ENCODE peak calls at places on chromosomes 16 and 17, in seven cellular contexts. One of them, this sample, is unnamed.

GRCh38 chr17:38728290-38728831 is 1.8 kb upstream of the CISD3 start:
- DNase-seq in GM03348: no peak
- DNase-seq in endothelial cell: no peak
- DNase-seq in left kidney: no peak
- DNase-seq in dorsolateral prefrontal cortex: no peak
- DNase-seq in A549: no peak
- DNase-seq in activated CD4-positive, alpha-beta T cell treated with anti-CD3 and anti-CD28 coated beads, Interleukin-2, amount 50 U/mL, for 48 hours: peak; percentile 63
- DNase-seq in this sample: no peak

GRCh38 chr17:81398855-81399451 is 3.7 kb downstream of the BAHCC1 start:
- DNase-seq in GM03348: peak; percentile 61
- DNase-seq in endothelial cell: no peak
- DNase-seq in left kidney: peak; percentile 87
- DNase-seq in dorsolateral prefrontal cortex: no peak
- DNase-seq in A549: peak; percentile 60
- DNase-seq in activated CD4-positive, alpha-beta T cell treated with anti-CD3 and anti-CD28 coated beads, Interleukin-2, amount 50 U/mL, for 48 hours: no peak
- DNase-seq in this sample: no peak

GRCh38 chr17:33049781-33050414 is 58.3 kb downstream of the SPACA3 start:
- DNase-seq in GM03348: peak; percentile 85
- DNase-seq in endothelial cell: peak; percentile 63
- DNase-seq in left kidney: peak; percentile 71
- DNase-seq in dorsolateral prefrontal cortex: no peak
- DNase-seq in A549: peak; percentile 59
- DNase-seq in activated CD4-positive, alpha-beta T cell treated with anti-CD3 and anti-CD28 coated beads, Interleukin-2, amount 50 U/mL, for 48 hours: peak; percentile 62
- DNase-seq in this sample: peak; percentile 80

GRCh38 chr16:27169511-27170071 is 33.7 kb upstream of the KDM8 start:
- DNase-seq in GM03348: peak; percentile 60
- DNase-seq in endothelial cell: no peak
- DNase-seq in left kidney: peak; percentile 51
- DNase-seq in dorsolateral prefrontal cortex: no peak
- DNase-seq in A549: peak; percentile 68
- DNase-seq in activated CD4-positive, alpha-beta T cell treated with anti-CD3 and anti-CD28 coated beads, Interleukin-2, amount 50 U/mL, for 48 hours: peak; percentile 80
- DNase-seq in this sample: no peak

GRCh38 chr16:15772579-15773293 is 84.1 kb downstream of the MYH11 start:
- DNase-seq in GM03348: no peak
- DNase-seq in endothelial cell: no peak
- DNase-seq in left kidney: no peak
- DNase-seq in dorsolateral prefrontal cortex: no peak
- DNase-seq in A549: no peak
- DNase-seq in activated CD4-positive, alpha-beta T cell treated with anti-CD3 and anti-CD28 coated beads, Interleukin-2, amount 50 U/mL, for 48 hours: no peak
- DNase-seq in this sample: no peak

GRCh38 chr16:67284699-67285646 is 5.6 kb downstream of the PLEKHG4 start:
- DNase-seq in GM03348: peak; percentile 36
- DNase-seq in endothelial cell: peak; percentile 62
- DNase-seq in left kidney: peak; percentile 67
- DNase-seq in dorsolateral prefrontal cortex: no peak
- DNase-seq in A549: peak; percentile 44
- DNase-seq in activated CD4-positive, alpha-beta T cell treated with anti-CD3 and anti-CD28 coated beads, Interleukin-2, amount 50 U/mL, for 48 hours: no peak
- DNase-seq in this sample: peak; percentile 25

GRCh38 chr16:85717393-85718152 is 28.8 kb upstream of the GINS2 start:
- DNase-seq in GM03348: peak; percentile 87
- DNase-seq in endothelial cell: peak; percentile 72
- DNase-seq in left kidney: peak; percentile 84
- DNase-seq in dorsolateral prefrontal cortex: peak; percentile 60
- DNase-seq in A549: peak; percentile 76
- DNase-seq in activated CD4-positive, alpha-beta T cell treated with anti-CD3 and anti-CD28 coated beads, Interleukin-2, amount 50 U/mL, for 48 hours: peak; percentile 69
- DNase-seq in this sample: peak; percentile 76

GRCh38 chr17:32497431-32498205 is 10.8 kb downstream of the CDK5R1 start:
- DNase-seq in GM03348: peak; percentile 27
- DNase-seq in endothelial cell: no peak
- DNase-seq in left kidney: peak; percentile 36
- DNase-seq in dorsolateral prefrontal cortex: no peak
- DNase-seq in A549: peak; percentile 41
- DNase-seq in activated CD4-positive, alpha-beta T cell treated with anti-CD3 and anti-CD28 coated beads, Interleukin-2, amount 50 U/mL, for 48 hours: no peak
- DNase-seq in this sample: no peak

GRCh38 chr16:1088295-1089170 is 7.5 kb downstream of the C1QTNF8 start:
- DNase-seq in GM03348: no peak
- DNase-seq in endothelial cell: no peak
- DNase-seq in left kidney: peak; percentile 72
- DNase-seq in dorsolateral prefrontal cortex: no peak
- DNase-seq in A549: no peak
- DNase-seq in activated CD4-positive, alpha-beta T cell treated with anti-CD3 and anti-CD28 coated beads, Interleukin-2, amount 50 U/mL, for 48 hours: no peak
- DNase-seq in this sample: no peak

GRCh38 chr16:3661922-3662321 is 7.4 kb downstream of the DNASE1 start:
- DNase-seq in GM03348: no peak
- DNase-seq in endothelial cell: no peak
- DNase-seq in left kidney: no peak
- DNase-seq in dorsolateral prefrontal cortex: no peak
- DNase-seq in A549: no peak
- DNase-seq in activated CD4-positive, alpha-beta T cell treated with anti-CD3 and anti-CD28 coated beads, Interleukin-2, amount 50 U/mL, for 48 hours: no peak
- DNase-seq in this sample: no peak

GRCh38 chr17:29549169-29549935 is 17.5 kb downstream of the ABHD15 start:
- DNase-seq in GM03348: no peak
- DNase-seq in endothelial cell: no peak
- DNase-seq in left kidney: peak; percentile 49
- DNase-seq in dorsolateral prefrontal cortex: no peak
- DNase-seq in A549: no peak
- DNase-seq in activated CD4-positive, alpha-beta T cell treated with anti-CD3 and anti-CD28 coated beads, Interleukin-2, amount 50 U/mL, for 48 hours: no peak
- DNase-seq in this sample: no peak

GRCh38 chr17:74454197-74455024 is 12.0 kb upstream of the CD300A start:
- DNase-seq in GM03348: no peak
- DNase-seq in endothelial cell: no peak
- DNase-seq in left kidney: peak; percentile 96
- DNase-seq in dorsolateral prefrontal cortex: peak; percentile 86
- DNase-seq in A549: no peak
- DNase-seq in activated CD4-positive, alpha-beta T cell treated with anti-CD3 and anti-CD28 coated beads, Interleukin-2, amount 50 U/mL, for 48 hours: no peak
- DNase-seq in this sample: peak; percentile 91

GRCh38 chr16:85436636-85437160 is 176.4 kb upstream of the GSE1 start:
- DNase-seq in GM03348: peak; percentile 57
- DNase-seq in endothelial cell: no peak
- DNase-seq in left kidney: peak; percentile 75
- DNase-seq in dorsolateral prefrontal cortex: no peak
- DNase-seq in A549: no peak
- DNase-seq in activated CD4-positive, alpha-beta T cell treated with anti-CD3 and anti-CD28 coated beads, Interleukin-2, amount 50 U/mL, for 48 hours: no peak
- DNase-seq in this sample: peak; percentile 90

GRCh38 chr17:3993493-3994220 is 29.4 kb upstream of the ATP2A3 start:
- DNase-seq in GM03348: no peak
- DNase-seq in endothelial cell: no peak
- DNase-seq in left kidney: no peak
- DNase-seq in dorsolateral prefrontal cortex: peak; percentile 10
- DNase-seq in A549: no peak
- DNase-seq in activated CD4-positive, alpha-beta T cell treated with anti-CD3 and anti-CD28 coated beads, Interleukin-2, amount 50 U/mL, for 48 hours: no peak
- DNase-seq in this sample: no peak

GRCh38 chr16:56350491-56351405 is 74.6 kb downstream of the AMFR start:
- DNase-seq in GM03348: no peak
- DNase-seq in endothelial cell: no peak
- DNase-seq in left kidney: peak; percentile 70
- DNase-seq in dorsolateral prefrontal cortex: no peak
- DNase-seq in A549: no peak
- DNase-seq in activated CD4-positive, alpha-beta T cell treated with anti-CD3 and anti-CD28 coated beads, Interleukin-2, amount 50 U/mL, for 48 hours: no peak
- DNase-seq in this sample: no peak

GRCh38 chr16:32116080-32116479 is 137.0 kb upstream of the TP53TG3D start:
- DNase-seq in GM03348: peak; percentile 1
- DNase-seq in endothelial cell: no peak
- DNase-seq in left kidney: peak; percentile 0
- DNase-seq in dorsolateral prefrontal cortex: peak; percentile 25
- DNase-seq in A549: no peak
- DNase-seq in activated CD4-positive, alpha-beta T cell treated with anti-CD3 and anti-CD28 coated beads, Interleukin-2, amount 50 U/mL, for 48 hours: peak; percentile 6
- DNase-seq in this sample: peak; percentile 12

GRCh38 chr17:39576187-39576586 is 31.5 kb downstream of the NEUROD2 start:
- DNase-seq in GM03348: peak; percentile 52
- DNase-seq in endothelial cell: peak; percentile 57
- DNase-seq in left kidney: peak; percentile 56
- DNase-seq in dorsolateral prefrontal cortex: no peak
- DNase-seq in A549: peak; percentile 41
- DNase-seq in activated CD4-positive, alpha-beta T cell treated with anti-CD3 and anti-CD28 coated beads, Interleukin-2, amount 50 U/mL, for 48 hours: peak; percentile 16
- DNase-seq in this sample: no peak

GRCh38 chr17:40281663-40282062 is 6.0 kb upstream of the CDC6 start:
- DNase-seq in GM03348: no peak
- DNase-seq in endothelial cell: no peak
- DNase-seq in left kidney: no peak
- DNase-seq in dorsolateral prefrontal cortex: no peak
- DNase-seq in A549: no peak
- DNase-seq in activated CD4-positive, alpha-beta T cell treated with anti-CD3 and anti-CD28 coated beads, Interleukin-2, amount 50 U/mL, for 48 hours: no peak
- DNase-seq in this sample: no peak

GRCh38 chr17:3647769-3648540 is 11.4 kb downstream of the CTNS start:
- DNase-seq in GM03348: peak; percentile 70
- DNase-seq in endothelial cell: peak; percentile 73
- DNase-seq in left kidney: peak; percentile 87
- DNase-seq in dorsolateral prefrontal cortex: peak; percentile 79
- DNase-seq in A549: peak; percentile 80
- DNase-seq in activated CD4-positive, alpha-beta T cell treated with anti-CD3 and anti-CD28 coated beads, Interleukin-2, amount 50 U/mL, for 48 hours: peak; percentile 65
- DNase-seq in this sample: no peak

GRCh38 chr16:66935319-66936011 is at the start of gene CES2:
- DNase-seq in GM03348: peak; percentile 86
- DNase-seq in endothelial cell: no peak
- DNase-seq in left kidney: peak; percentile 68
- DNase-seq in dorsolateral prefrontal cortex: no peak
- DNase-seq in A549: no peak
- DNase-seq in activated CD4-positive, alpha-beta T cell treated with anti-CD3 and anti-CD28 coated beads, Interleukin-2, amount 50 U/mL, for 48 hours: no peak
- DNase-seq in this sample: peak; percentile 60

GRCh38 chr17:17785407-17785806 is 51.4 kb downstream of the SREBF1 start:
- DNase-seq in GM03348: no peak
- DNase-seq in endothelial cell: no peak
- DNase-seq in left kidney: no peak
- DNase-seq in dorsolateral prefrontal cortex: no peak
- DNase-seq in A549: no peak
- DNase-seq in activated CD4-positive, alpha-beta T cell treated with anti-CD3 and anti-CD28 coated beads, Interleukin-2, amount 50 U/mL, for 48 hours: no peak
- DNase-seq in this sample: no peak

GRCh38 chr16:2816751-2817495 is at the start of gene PRSS21:
- DNase-seq in GM03348: no peak
- DNase-seq in endothelial cell: no peak
- DNase-seq in left kidney: peak; percentile 18
- DNase-seq in dorsolateral prefrontal cortex: no peak
- DNase-seq in A549: no peak
- DNase-seq in activated CD4-positive, alpha-beta T cell treated with anti-CD3 and anti-CD28 coated beads, Interleukin-2, amount 50 U/mL, for 48 hours: peak; percentile 40
- DNase-seq in this sample: peak; percentile 94

GRCh38 chr17:39194089-39194984 is 3.1 kb downstream of the CACNB1 start:
- DNase-seq in GM03348: peak; percentile 85
- DNase-seq in endothelial cell: peak; percentile 56
- DNase-seq in left kidney: peak; percentile 90
- DNase-seq in dorsolateral prefrontal cortex: peak; percentile 89
- DNase-seq in A549: peak; percentile 73
- DNase-seq in activated CD4-positive, alpha-beta T cell treated with anti-CD3 and anti-CD28 coated beads, Interleukin-2, amount 50 U/mL, for 48 hours: no peak
- DNase-seq in this sample: peak; percentile 90

GRCh38 chr16:86505185-86505898 is 5.0 kb upstream of the FOXF1 start:
- DNase-seq in GM03348: no peak
- DNase-seq in endothelial cell: no peak
- DNase-seq in left kidney: peak; percentile 71
- DNase-seq in dorsolateral prefrontal cortex: no peak
- DNase-seq in A549: no peak
- DNase-seq in activated CD4-positive, alpha-beta T cell treated with anti-CD3 and anti-CD28 coated beads, Interleukin-2, amount 50 U/mL, for 48 hours: no peak
- DNase-seq in this sample: peak; percentile 18

GRCh38 chr16:683396-684066 is 603 bp downstream of the JMJD8 start:
- DNase-seq in GM03348: no peak
- DNase-seq in endothelial cell: no peak
- DNase-seq in left kidney: no peak
- DNase-seq in dorsolateral prefrontal cortex: no peak
- DNase-seq in A549: peak; percentile 55
- DNase-seq in activated CD4-positive, alpha-beta T cell treated with anti-CD3 and anti-CD28 coated beads, Interleukin-2, amount 50 U/mL, for 48 hours: peak; percentile 35
- DNase-seq in this sample: peak; percentile 70

GRCh38 chr17:77366558-77367245 is 225.9 kb downstream of the SEC14L1 start:
- DNase-seq in GM03348: peak; percentile 50
- DNase-seq in endothelial cell: no peak
- DNase-seq in left kidney: peak; percentile 45
- DNase-seq in dorsolateral prefrontal cortex: no peak
- DNase-seq in A549: no peak
- DNase-seq in activated CD4-positive, alpha-beta T cell treated with anti-CD3 and anti-CD28 coated beads, Interleukin-2, amount 50 U/mL, for 48 hours: no peak
- DNase-seq in this sample: no peak

GRCh38 chr16:28098959-28099945 is 35.7 kb upstream of the GSG1L start:
- DNase-seq in GM03348: no peak
- DNase-seq in endothelial cell: no peak
- DNase-seq in left kidney: no peak
- DNase-seq in dorsolateral prefrontal cortex: peak; percentile 42
- DNase-seq in A549: no peak
- DNase-seq in activated CD4-positive, alpha-beta T cell treated with anti-CD3 and anti-CD28 coated beads, Interleukin-2, amount 50 U/mL, for 48 hours: no peak
- DNase-seq in this sample: no peak

GRCh38 chr17:75013077-75013391 is 564 bp downstream of the MRPL58 start:
- DNase-seq in GM03348: no peak
- DNase-seq in endothelial cell: no peak
- DNase-seq in left kidney: no peak
- DNase-seq in dorsolateral prefrontal cortex: no peak
- DNase-seq in A549: no peak
- DNase-seq in activated CD4-positive, alpha-beta T cell treated with anti-CD3 and anti-CD28 coated beads, Interleukin-2, amount 50 U/mL, for 48 hours: no peak
- DNase-seq in this sample: peak; percentile 32

GRCh38 chr17:81200695-81201580 is 21.8 kb downstream of the CEP131 start:
- DNase-seq in GM03348: peak; percentile 86
- DNase-seq in endothelial cell: peak; percentile 71
- DNase-seq in left kidney: peak; percentile 72
- DNase-seq in dorsolateral prefrontal cortex: peak; percentile 70
- DNase-seq in A549: peak; percentile 81
- DNase-seq in activated CD4-positive, alpha-beta T cell treated with anti-CD3 and anti-CD28 coated beads, Interleukin-2, amount 50 U/mL, for 48 hours: peak; percentile 26
- DNase-seq in this sample: peak; percentile 82

This sample was measured in K562.